ENCODE peak calls at places on chromosome 3, in eight cellular contexts. X, N, E, M, T, A, Z and C are unnamed samples. For H3K4me1, the result is how much of the 10 kb centered on the place peaks cover.

GRCh38 chr3:170471149-170471548 is 52.5 kb downstream of the CLDN11 start:
- DNase-seq in X (no peak), N (no peak), M (no peak), A (peak), Z (no peak), E (no peak), T (no peak), C (no peak)

GRCh38 chr3:14031271-14031670 is 93.4 kb downstream of the CHCHD4 start:
- DNase-seq in M (no peak), N (no peak), Z (no peak), T (no peak), X (no peak), E (no peak), A (peak), C (no peak)

GRCh38 chr3:127734754-127735473 is 62.2 kb downstream of the ABTB1 start:
- DNase-seq in A (peak), E (no peak), T (peak), X (peak), Z (peak), M (no peak), N (no peak), C (peak)

GRCh38 chr3:56816061-56816460 is 14.3 kb upstream of the ARHGEF3 start:
- DNase-seq in A (no peak), X (no peak), T (no peak), N (no peak), Z (no peak), M (no peak), E (no peak), C (no peak)

GRCh38 chr3:73955671-73956070 is 330.9 kb upstream of the PDZRN3 start:
- DNase-seq in Z (no peak), M (no peak), E (no peak), N (no peak), T (no peak), X (no peak), A (no peak), C (no peak)

GRCh38 chr3:96467639-96468038 is 346.8 kb upstream of the EPHA6 start:
- DNase-seq in T (no peak), N (no peak), Z (no peak), X (no peak), A (no peak), M (no peak), E (no peak), C (no peak)

GRCh38 chr3:5014431-5014830 is 35.2 kb downstream of the BHLHE40 start:
- DNase-seq in N (no peak), M (no peak), A (no peak), T (no peak), Z (no peak), E (no peak), X (no peak), C (no peak)

GRCh38 chr3:50323092-50323600 is 601 bp upstream of the HYAL2 start:
- DNase-seq in E (no peak), A (no peak), M (no peak), N (no peak), Z (peak), T (no peak), X (peak), C (no peak)

GRCh38 chr3:12812812-12813211 is 16.3 kb downstream of the CAND2 start:
- DNase-seq in A (no peak), Z (no peak), X (no peak), E (no peak), M (no peak), T (no peak), N (no peak), C (no peak)

GRCh38 chr3:45547764-45548683 is 46.5 kb upstream of the LIMD1 start:
- DNase-seq in Z (no peak), T (peak), M (peak), N (no peak), X (peak), A (no peak), E (no peak), C (peak)

GRCh38 chr3:24315342-24315741 is 179.3 kb downstream of the THRB start:
- DNase-seq in Z (no peak), T (no peak), A (no peak), E (no peak), X (no peak), M (no peak), N (no peak), C (no peak)

DNA sequence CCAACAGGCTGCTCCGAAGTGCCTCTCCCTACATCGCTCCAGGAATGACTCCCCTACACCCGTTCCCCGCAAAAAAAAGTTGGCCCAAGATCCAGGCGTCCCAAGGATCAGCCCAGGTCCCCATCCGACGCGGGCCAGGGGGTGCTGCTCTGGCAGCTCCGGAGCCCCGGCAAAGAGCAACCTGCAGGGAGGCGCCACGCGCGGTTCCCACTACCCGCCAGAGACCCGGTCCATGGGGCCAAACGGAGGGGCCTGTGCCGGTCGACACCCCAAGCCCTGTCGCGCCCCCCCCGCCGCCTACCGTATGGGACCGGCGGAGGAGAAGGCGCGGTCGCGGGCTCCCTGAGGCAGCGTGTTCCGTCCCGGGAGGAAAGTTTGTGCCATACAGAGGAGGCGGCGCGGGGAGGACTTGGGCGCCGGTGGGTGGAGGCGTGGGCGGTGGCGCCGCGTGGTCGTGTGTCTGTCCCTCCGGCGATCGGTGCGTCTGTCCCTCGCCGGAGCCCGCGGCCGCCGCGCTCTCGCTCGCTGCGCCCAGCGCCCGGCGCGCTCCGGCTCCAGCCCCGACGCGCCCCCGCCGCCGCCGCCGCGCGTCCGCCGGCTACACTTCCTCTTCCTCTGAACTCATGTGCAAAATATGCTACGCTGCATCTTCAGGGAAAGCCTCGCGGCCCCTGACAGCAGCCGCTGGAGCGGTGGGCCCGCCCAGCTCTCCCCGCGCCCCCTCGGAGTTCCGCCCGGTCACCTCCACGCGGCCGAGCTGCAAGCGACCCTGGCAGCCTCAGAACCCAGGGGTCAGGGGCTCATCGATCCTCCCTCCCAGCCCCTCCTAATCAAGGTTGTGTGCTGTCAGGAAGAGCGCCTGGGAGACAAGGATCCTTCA is at the start of gene RFTN1:
- DNase-seq in M (peak), X (peak), T (peak), Z (no peak), A (peak), N (no peak), E (no peak), C (peak)
- TF ChIP-seq POLR2A in M (peak), X (peak), T (peak), Z (no peak), A (peak), N (peak), E (no peak), C (no peak)

GRCh38 chr3:37245003-37245402 is 70.6 kb upstream of the LRRFIP2 start:
- DNase-seq in E (no peak), X (no peak), T (no peak), M (no peak), A (no peak), Z (no peak), N (no peak), C (no peak)
- H3K4me1 ChIP-seq in E (under half), X (half or more), T (half or more), M (under half), A (under half), Z (under half), N (half or more), C (under half)

DNA sequence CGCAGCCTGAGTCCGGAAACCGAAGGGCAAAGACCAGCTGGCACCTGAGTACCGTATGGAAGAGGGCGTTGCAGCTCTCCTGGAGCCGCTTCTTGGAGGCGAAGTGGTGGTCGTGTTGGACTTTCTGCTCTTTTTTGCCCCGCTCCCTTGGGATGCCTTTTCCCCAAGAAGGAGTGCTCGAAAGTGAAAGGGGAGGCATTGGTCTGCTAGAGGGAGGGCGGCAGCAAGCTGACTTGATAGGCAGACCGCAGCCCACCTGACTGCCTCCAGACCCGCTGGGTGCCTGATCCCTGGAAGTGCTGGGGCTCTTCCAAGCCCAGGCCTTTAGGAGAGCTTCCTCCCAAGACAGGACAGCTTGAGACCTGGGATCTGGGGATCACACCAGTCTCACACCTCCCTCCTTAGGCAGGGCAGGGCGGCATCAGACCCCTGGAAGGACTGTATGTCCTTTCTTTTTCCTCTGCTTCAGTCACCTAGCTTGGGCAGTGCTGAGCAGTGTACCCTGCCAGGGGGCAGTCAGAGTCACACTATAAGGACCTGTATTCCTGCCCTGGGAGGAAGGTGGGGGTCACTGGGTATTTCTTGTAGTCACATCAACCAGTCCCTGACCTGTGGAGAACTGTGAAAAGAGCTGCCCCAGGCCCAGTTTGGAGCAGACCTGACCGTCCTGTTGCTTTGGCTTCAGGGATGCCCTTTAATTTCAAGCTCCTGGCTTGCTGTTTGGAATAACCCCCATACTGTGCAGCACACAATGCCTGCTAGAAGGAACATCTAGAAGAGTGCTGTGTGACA is 2.1 kb downstream of the ACVR2B start:
- DNase-seq in T (no peak), M (no peak), A (peak), N (no peak), E (no peak), Z (peak), X (no peak), C (peak)
- TF ChIP-seq POLR2A in T (no peak), M (peak), A (no peak), N (no peak), E (peak), Z (peak), X (no peak), C (no peak)

DNA sequence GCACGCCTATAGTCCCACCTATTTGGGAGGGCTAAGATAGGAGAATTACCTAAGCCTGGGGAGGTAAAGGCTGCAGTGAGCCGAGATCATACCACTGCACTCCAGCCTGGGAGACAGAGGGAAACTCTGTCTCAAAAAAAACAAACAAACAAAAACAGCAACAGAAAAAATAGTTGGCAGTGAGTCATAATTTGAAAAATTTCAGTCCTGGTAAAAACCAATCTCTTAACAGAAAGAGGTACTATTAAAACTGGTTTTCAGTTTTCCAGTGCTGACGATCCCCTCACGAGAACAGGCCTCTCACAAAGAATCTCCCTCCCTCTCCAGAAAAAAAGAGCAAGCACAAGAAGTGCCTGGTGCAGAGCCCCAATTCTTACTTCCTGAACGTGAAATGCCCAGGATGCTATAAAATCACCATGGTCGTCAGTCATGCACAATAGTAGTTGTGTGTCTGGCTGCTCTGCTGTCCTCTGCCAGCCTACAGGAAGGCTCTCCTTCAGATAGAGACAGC is 22.8 kb upstream of the MAP4 start:
- DNase-seq in A (no peak), Z (no peak), X (no peak), N (no peak), T (no peak), E (no peak), M (no peak), C (no peak)
- H3K4me1 ChIP-seq in A (under half), Z (under half), X (half or more), N (under half), T (half or more), E (under half), M (under half), C (under half)

GRCh38 chr3:190586631-190587000 is 72.7 kb downstream of the IL1RAP start:
- DNase-seq in T (no peak), X (no peak), E (no peak), Z (no peak), M (no peak), N (peak), A (peak), C (no peak)
- TF ChIP-seq POLR2A in T (no peak), X (no peak), E (no peak), Z (no peak), M (no peak), N (no peak), A (no peak), C (no peak)

DNA sequence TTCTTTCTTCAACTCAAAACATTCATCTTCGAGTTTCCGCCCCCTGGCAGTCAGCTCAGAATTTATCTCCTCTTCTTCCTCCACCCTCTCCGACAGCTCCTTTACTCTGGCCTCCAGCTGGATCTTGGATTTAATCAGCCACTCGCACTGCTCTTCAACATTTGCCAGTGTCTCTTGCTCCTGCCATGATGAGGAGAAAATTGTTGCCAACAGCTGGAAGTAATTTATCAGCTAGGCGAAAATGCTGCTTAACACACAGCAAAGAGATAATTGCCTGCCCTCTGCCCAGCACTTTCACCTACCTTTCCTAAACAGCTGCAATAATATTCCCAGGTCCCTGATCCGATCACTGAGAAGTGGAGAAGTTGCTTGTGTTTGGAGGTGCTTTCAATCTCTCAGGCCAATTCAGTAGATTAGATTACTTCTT is 69.3 kb downstream of the MYH15 start:
- DNase-seq in Z (no peak), M (no peak), A (no peak), N (no peak), X (no peak), E (no peak), T (no peak), C (no peak)
- H3K4me1 ChIP-seq in Z (under half), M (under half), A (under half), N (under half), X (under half), E (under half), T (under half), C (under half)

DNA sequence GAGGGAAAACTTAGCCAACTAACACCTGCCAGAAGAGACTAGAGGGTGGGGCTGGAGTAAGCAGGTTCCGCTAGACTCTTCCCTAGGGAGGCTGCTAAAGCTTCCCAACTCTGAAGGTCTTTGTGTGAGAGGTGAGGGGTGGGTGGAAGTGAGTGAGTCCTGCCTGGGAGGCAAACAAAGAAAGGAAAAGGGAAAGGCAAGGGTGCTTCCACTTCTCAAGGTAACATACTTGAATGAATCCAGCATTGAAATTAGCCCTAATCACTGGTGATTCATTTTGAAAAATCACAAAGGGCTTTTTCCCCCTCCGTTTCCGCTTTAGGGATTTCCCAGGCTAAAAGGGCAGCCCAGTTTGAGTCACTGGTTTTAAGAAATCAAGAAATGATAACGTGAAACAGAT is 220.5 kb upstream of the ADAMTS9 start:
- DNase-seq in E (no peak), M (no peak), A (peak), N (no peak), X (no peak), T (no peak), Z (no peak), C (no peak)
- TF ChIP-seq POLR2A in E (no peak), M (no peak), A (no peak), N (no peak), X (no peak), T (no peak), Z (no peak), C (no peak)

GRCh38 chr3:126704494-126705214 is 614 bp downstream of the CHCHD6 start:
- DNase-seq in A (no peak), N (no peak), X (no peak), M (no peak), T (no peak), Z (peak), E (no peak), C (no peak)
- H3K4me1 ChIP-seq in A (under half), N (under half), X (under half), M (under half), T (under half), Z (under half), E (under half), C (under half)

DNA sequence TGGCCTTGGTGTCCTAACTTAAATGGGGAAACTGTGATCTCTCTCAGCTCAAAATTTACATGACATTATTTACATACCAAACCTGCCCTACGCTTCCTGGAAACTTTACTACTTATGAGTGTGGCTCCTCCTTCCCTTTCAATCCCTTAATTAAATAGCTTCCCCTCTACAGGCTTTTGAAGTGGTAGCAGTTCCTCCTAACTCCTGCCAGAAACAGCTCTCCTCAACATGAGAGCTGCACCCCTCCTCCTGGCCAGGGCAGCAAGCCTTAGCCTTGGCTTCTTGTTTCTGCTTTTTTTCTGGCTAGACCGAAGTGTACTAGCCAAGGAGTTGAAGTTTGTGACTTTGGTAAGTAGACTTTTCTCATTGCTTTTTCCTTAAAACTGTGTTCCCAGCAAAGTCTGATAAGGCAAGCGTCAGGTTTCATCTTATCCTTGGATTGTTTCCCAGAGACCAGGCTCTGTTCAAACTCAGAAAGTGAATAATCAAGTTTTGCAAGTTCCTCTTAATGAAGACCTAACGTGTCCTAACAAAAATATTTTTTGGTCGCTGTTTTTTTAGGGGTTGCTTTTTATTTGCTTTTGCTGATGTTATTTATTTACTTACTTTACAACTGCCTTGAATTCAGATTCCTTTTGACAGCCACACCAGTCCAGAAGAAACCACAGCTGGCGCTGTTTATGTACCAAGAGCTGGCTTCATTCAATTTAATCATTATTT is at the start of gene ACP3:
- DNase-seq in E (peak), Z (peak), T (peak), N (no peak), M (no peak), X (peak), A (peak), C (peak)
- TF ChIP-seq POLR2A in E (peak), Z (peak), T (no peak), N (no peak), M (no peak), X (no peak), A (no peak), C (no peak)